ENCODE peak calls at places on chromosomes 3 and 15, in eight cellular contexts. One of them, this sample, is unnamed. For H3K4me1, the result is how much of the 10 kb centered on the place peaks cover.

GRCh38 chr15:71916834-71917233 is 106.5 kb downstream of the NR2E3 start:
- DNase-seq in pancreas: no peak
- DNase-seq in CD4-positive, alpha-beta memory T cell: no peak
- DNase-seq in thyroid gland: no peak
- DNase-seq in adipocyte: peak
- DNase-seq in endodermal cell: no peak
- DNase-seq in right cardiac atrium: no peak
- DNase-seq in right atrium auricular region: no peak
- DNase-seq in this sample: no peak

GRCh38 chr15:89409184-89409992 is 74.8 kb upstream of the POLG start:
- DNase-seq in adipocyte: peak
- DNase-seq in endodermal cell: peak
- DNase-seq in pancreas: no peak
- DNase-seq in right atrium auricular region: no peak
- DNase-seq in right cardiac atrium: no peak
- DNase-seq in CD4-positive, alpha-beta memory T cell: no peak
- DNase-seq in thyroid gland: no peak
- DNase-seq in this sample: no peak

GRCh38 chr3:129033151-129033550 is 27.4 kb upstream of the GP9 start:
- DNase-seq in right atrium auricular region: no peak
- DNase-seq in thyroid gland: no peak
- DNase-seq in right cardiac atrium: no peak
- DNase-seq in endodermal cell: no peak
- DNase-seq in CD4-positive, alpha-beta memory T cell: no peak
- DNase-seq in pancreas: no peak
- DNase-seq in adipocyte: no peak
- DNase-seq in this sample: no peak

GRCh38 chr3:17810759-17811158 is 68.3 kb upstream of the TBC1D5 start:
- DNase-seq in adipocyte: peak
- DNase-seq in thyroid gland: no peak
- DNase-seq in right cardiac atrium: no peak
- DNase-seq in CD4-positive, alpha-beta memory T cell: no peak
- DNase-seq in endodermal cell: no peak
- DNase-seq in pancreas: no peak
- DNase-seq in right atrium auricular region: no peak
- DNase-seq in this sample: no peak

GRCh38 chr3:181941250-181941649 is 229.5 kb downstream of the SOX2 start:
- DNase-seq in endodermal cell: no peak
- DNase-seq in right cardiac atrium: no peak
- DNase-seq in right atrium auricular region: no peak
- DNase-seq in CD4-positive, alpha-beta memory T cell: no peak
- DNase-seq in pancreas: no peak
- DNase-seq in thyroid gland: no peak
- DNase-seq in adipocyte: no peak
- DNase-seq in this sample: no peak

GRCh38 chr3:186772281-186772885 is 11.0 kb upstream of the EIF4A2 start:
- DNase-seq in right cardiac atrium: peak
- DNase-seq in pancreas: no peak
- DNase-seq in CD4-positive, alpha-beta memory T cell: peak
- DNase-seq in right atrium auricular region: no peak
- DNase-seq in adipocyte: no peak
- DNase-seq in thyroid gland: no peak
- DNase-seq in endodermal cell: peak
- DNase-seq in this sample: no peak

GRCh38 chr3:159782724-159783421 is 205.8 kb upstream of the IL12A start:
- DNase-seq in right cardiac atrium: no peak
- DNase-seq in thyroid gland: no peak
- DNase-seq in pancreas: no peak
- DNase-seq in right atrium auricular region: no peak
- DNase-seq in endodermal cell: no peak
- DNase-seq in CD4-positive, alpha-beta memory T cell: no peak
- DNase-seq in adipocyte: no peak
- DNase-seq in this sample: no peak

GRCh38 chr15:78374436-78375393 is 34.6 kb downstream of the CRABP1 start:
- DNase-seq in CD4-positive, alpha-beta memory T cell: no peak
- DNase-seq in pancreas: no peak
- DNase-seq in endodermal cell: no peak
- DNase-seq in adipocyte: no peak
- DNase-seq in right atrium auricular region: no peak
- DNase-seq in right cardiac atrium: no peak
- DNase-seq in thyroid gland: no peak
- DNase-seq in this sample: peak

GRCh38 chr3:191376742-191377141 is 46.4 kb upstream of the UTS2B start:
- DNase-seq in endodermal cell: no peak
- DNase-seq in thyroid gland: no peak
- DNase-seq in pancreas: no peak
- DNase-seq in right cardiac atrium: no peak
- DNase-seq in CD4-positive, alpha-beta memory T cell: no peak
- DNase-seq in adipocyte: peak
- DNase-seq in right atrium auricular region: no peak
- DNase-seq in this sample: no peak

GRCh38 chr3:88988906-88989305 is 118.5 kb upstream of the EPHA3 start:
- DNase-seq in thyroid gland: no peak
- DNase-seq in endodermal cell: peak
- DNase-seq in pancreas: no peak
- DNase-seq in right cardiac atrium: no peak
- DNase-seq in CD4-positive, alpha-beta memory T cell: no peak
- DNase-seq in right atrium auricular region: no peak
- DNase-seq in adipocyte: no peak
- DNase-seq in this sample: peak

GRCh38 chr15:83837946-83838571 is 184.1 kb downstream of the ADAMTSL3 start:
- DNase-seq in pancreas: peak
- DNase-seq in right atrium auricular region: no peak
- DNase-seq in adipocyte: no peak
- DNase-seq in thyroid gland: peak
- DNase-seq in right cardiac atrium: peak
- DNase-seq in endodermal cell: peak
- DNase-seq in CD4-positive, alpha-beta memory T cell: no peak
- DNase-seq in this sample: no peak

GRCh38 chr3:161266731-161267150 is 45.6 kb downstream of the NMD3 start:
- DNase-seq in pancreas: no peak
- DNase-seq in CD4-positive, alpha-beta memory T cell: no peak
- DNase-seq in right cardiac atrium: no peak
- DNase-seq in adipocyte: peak
- DNase-seq in endodermal cell: no peak
- DNase-seq in thyroid gland: no peak
- DNase-seq in right atrium auricular region: no peak
- DNase-seq in this sample: no peak

GRCh38 chr15:97561529-97561928 is 399.0 kb upstream of the ARRDC4 start:
- DNase-seq in endodermal cell: no peak
- DNase-seq in pancreas: no peak
- DNase-seq in CD4-positive, alpha-beta memory T cell: no peak
- DNase-seq in adipocyte: no peak
- DNase-seq in right atrium auricular region: no peak
- DNase-seq in right cardiac atrium: no peak
- DNase-seq in thyroid gland: no peak
- DNase-seq in this sample: no peak

GRCh38 chr3:52793702-52794611 is 639 bp upstream of the ITIH3 start:
- DNase-seq in thyroid gland: no peak
- DNase-seq in right atrium auricular region: no peak
- DNase-seq in endodermal cell: no peak
- DNase-seq in CD4-positive, alpha-beta memory T cell: no peak
- DNase-seq in adipocyte: no peak
- DNase-seq in pancreas: no peak
- DNase-seq in right cardiac atrium: no peak
- DNase-seq in this sample: no peak

GRCh38 chr3:171953300-171954022 is 85.9 kb upstream of the FNDC3B start:
- DNase-seq in endodermal cell: no peak
- DNase-seq in CD4-positive, alpha-beta memory T cell: no peak
- DNase-seq in adipocyte: peak
- DNase-seq in pancreas: no peak
- DNase-seq in right cardiac atrium: no peak
- DNase-seq in thyroid gland: no peak
- DNase-seq in right atrium auricular region: no peak
- DNase-seq in this sample: no peak

GRCh38 chr3:190120161-190121060 is at the start of gene P3H2:
- DNase-seq in thyroid gland: peak
- DNase-seq in right atrium auricular region: peak
- DNase-seq in CD4-positive, alpha-beta memory T cell: no peak
- DNase-seq in adipocyte: peak
- DNase-seq in right cardiac atrium: peak
- DNase-seq in pancreas: peak
- DNase-seq in endodermal cell: peak
- DNase-seq in this sample: peak

GRCh38 chr3:48715179-48715800 is 1.7 kb downstream of the IP6K2 start:
- DNase-seq in adipocyte: peak
- DNase-seq in right atrium auricular region: no peak
- DNase-seq in CD4-positive, alpha-beta memory T cell: no peak
- DNase-seq in thyroid gland: no peak
- DNase-seq in pancreas: no peak
- DNase-seq in endodermal cell: no peak
- DNase-seq in right cardiac atrium: no peak
- DNase-seq in this sample: no peak

DNA sequence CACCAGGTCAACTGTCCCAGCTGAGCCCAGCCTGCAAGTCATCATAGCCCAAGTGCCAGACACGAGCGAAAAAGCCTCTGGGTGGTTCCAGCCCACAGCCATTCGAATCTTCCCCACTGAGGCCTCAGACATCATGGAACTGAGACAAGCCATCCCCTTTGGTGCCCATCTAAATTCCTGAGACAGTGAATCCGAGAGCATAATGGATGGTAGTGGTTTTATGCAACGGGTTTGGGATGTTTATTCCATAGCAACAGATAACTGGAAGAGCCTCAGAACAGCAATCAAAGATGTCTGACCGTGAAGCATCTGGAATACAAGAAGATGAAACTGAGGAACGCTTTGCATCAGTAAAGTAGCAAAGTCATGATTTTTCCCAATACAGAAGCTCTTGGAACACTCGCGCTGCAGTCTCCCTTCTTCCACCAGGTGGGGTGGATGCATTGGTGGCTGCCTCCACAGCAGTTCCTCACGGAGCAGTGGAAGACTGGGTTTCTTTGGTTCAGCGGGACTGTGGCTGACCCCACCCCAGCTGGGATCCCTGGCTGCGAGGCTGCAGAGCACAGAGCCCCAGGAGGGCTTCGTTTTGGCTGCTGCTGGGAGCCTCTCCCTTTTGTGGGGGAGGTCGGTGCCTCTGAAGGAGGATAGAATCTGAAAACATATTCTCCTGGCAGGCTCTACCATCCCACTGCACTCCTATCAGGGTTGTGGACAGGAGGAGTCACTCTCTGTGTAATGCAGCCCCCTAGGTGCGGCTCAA is 26.4 kb upstream of the PDE8A start:
- DNase-seq in thyroid gland: peak
- DNase-seq in endodermal cell: peak
- DNase-seq in right atrium auricular region: peak
- DNase-seq in right cardiac atrium: peak
- DNase-seq in CD4-positive, alpha-beta memory T cell: peak
- DNase-seq in adipocyte: peak
- DNase-seq in pancreas: peak
- DNase-seq in this sample: no peak
- H3K4me3 ChIP-seq in thyroid gland: peak
- H3K4me3 ChIP-seq in endodermal cell: no peak
- H3K4me3 ChIP-seq in right atrium auricular region: peak
- H3K4me3 ChIP-seq in right cardiac atrium: peak
- H3K4me3 ChIP-seq in CD4-positive, alpha-beta memory T cell: no peak
- H3K4me3 ChIP-seq in adipocyte: peak
- H3K4me3 ChIP-seq in pancreas: peak
- H3K4me3 ChIP-seq in this sample: peak

DNA sequence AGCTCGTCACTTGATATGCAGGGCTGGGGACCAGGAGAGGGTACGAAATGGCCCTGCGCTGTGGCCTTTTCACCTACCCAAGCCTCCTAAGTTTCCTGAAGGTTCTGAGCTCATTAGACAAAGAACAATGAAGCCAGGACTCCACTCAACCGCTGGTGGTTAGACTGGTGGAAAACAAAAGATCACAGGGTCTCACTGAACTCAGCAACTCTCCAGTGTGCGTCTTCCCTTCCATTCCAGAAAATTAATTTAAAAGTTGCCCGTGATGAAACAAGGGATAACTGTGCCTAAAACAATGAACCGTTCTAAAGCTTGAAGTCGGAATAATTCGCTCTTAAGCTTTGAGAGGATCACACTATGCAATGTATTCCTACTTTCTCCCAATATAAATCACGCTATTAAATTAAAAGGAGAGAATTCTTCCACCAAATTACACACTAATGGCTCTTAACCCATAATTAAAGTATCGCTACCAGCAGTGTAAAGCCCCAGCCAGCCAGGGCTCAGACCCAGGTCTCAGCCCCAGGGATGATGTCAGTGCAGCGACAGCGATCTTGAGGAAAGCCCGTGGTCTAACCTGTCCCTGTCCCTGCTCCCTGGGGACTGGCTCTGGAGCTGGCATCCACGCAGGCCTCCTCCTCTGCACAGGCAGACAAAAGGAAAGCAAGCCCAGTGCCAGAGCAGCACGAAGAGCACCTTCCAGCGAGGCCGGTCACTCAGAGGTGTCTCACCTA is 4.9 kb downstream of the VGLL4 start:
- DNase-seq in right cardiac atrium: peak
- DNase-seq in thyroid gland: no peak
- DNase-seq in right atrium auricular region: no peak
- DNase-seq in CD4-positive, alpha-beta memory T cell: no peak
- DNase-seq in endodermal cell: peak
- DNase-seq in pancreas: no peak
- DNase-seq in adipocyte: peak
- DNase-seq in this sample: no peak
- H3K4me1 ChIP-seq in right cardiac atrium: under half
- H3K4me1 ChIP-seq in thyroid gland: half or more
- H3K4me1 ChIP-seq in right atrium auricular region: under half
- H3K4me1 ChIP-seq in CD4-positive, alpha-beta memory T cell: half or more
- H3K4me1 ChIP-seq in endodermal cell: under half
- H3K4me1 ChIP-seq in pancreas: under half
- H3K4me1 ChIP-seq in adipocyte: half or more
- H3K4me1 ChIP-seq in this sample: under half

DNA sequence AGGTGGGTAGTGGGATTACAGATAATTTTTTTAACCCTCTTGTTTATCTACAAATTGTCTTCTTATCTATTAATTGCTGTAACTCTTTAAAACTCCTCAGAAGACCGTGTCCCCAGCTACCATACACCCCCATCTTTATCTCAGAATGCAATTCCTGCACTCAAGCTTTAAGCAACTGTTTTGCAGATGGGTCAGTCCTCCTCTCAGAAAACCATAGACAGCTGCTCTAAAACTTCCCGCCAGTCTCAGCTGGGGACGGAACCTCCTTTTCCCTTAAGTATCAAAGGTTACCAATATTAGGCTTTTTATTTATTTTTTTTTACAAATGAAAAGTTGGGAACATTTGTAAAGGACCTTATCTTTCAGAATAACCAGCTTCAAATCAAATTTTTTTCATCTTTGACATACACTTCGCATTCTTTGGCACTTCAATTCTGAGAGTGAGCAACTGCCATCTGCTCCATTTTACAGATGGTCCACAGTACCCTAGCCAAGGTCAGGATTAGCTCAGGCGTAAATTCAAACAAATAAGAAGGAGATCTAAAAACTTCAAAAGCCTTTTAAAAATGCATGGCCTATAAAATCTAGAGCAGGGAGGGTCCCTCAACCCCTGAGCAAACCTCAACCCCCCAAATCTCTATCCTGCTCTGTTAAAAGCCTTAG is 1.2 kb downstream of the GATM start:
- DNase-seq in right cardiac atrium: no peak
- DNase-seq in adipocyte: no peak
- DNase-seq in pancreas: no peak
- DNase-seq in right atrium auricular region: no peak
- DNase-seq in endodermal cell: no peak
- DNase-seq in thyroid gland: no peak
- DNase-seq in CD4-positive, alpha-beta memory T cell: no peak
- DNase-seq in this sample: no peak
- H3K4me3 ChIP-seq in right cardiac atrium: peak
- H3K4me3 ChIP-seq in adipocyte: peak
- H3K4me3 ChIP-seq in pancreas: peak
- H3K4me3 ChIP-seq in right atrium auricular region: peak
- H3K4me3 ChIP-seq in endodermal cell: peak
- H3K4me3 ChIP-seq in thyroid gland: peak
- H3K4me3 ChIP-seq in CD4-positive, alpha-beta memory T cell: no peak
- H3K4me3 ChIP-seq in this sample: peak

GRCh38 chr3:111548060-111548459 is 6.1 kb downstream of the CD96 start:
- DNase-seq in thyroid gland: no peak
- DNase-seq in CD4-positive, alpha-beta memory T cell: no peak
- DNase-seq in right atrium auricular region: no peak
- DNase-seq in adipocyte: no peak
- DNase-seq in right cardiac atrium: no peak
- DNase-seq in pancreas: no peak
- DNase-seq in endodermal cell: no peak
- DNase-seq in this sample: no peak
- H3K4me1 ChIP-seq in thyroid gland: under half
- H3K4me1 ChIP-seq in CD4-positive, alpha-beta memory T cell: half or more
- H3K4me1 ChIP-seq in right atrium auricular region: under half
- H3K4me1 ChIP-seq in adipocyte: under half
- H3K4me1 ChIP-seq in right cardiac atrium: under half
- H3K4me1 ChIP-seq in pancreas: under half
- H3K4me1 ChIP-seq in endodermal cell: under half
- H3K4me1 ChIP-seq in this sample: under half

This sample was measured in keratinocyte.